ENCODE peak calls at places on chromosomes 12 and 14, in six cellular contexts. Z is stimulated activated CD4-positive, alpha-beta T cell treated with anti-CD3 and anti-CD28 coated beads, Interleukin-4, amount 100 ng/mL, for 24 hours; W is GM12891; P is naive B cell; C is uterus; I is stomach. S is an unnamed sample.

GRCh38 chr14:26281280-26281998 is 316.4 kb downstream of the NOVA1 start:
- DNase-seq in Z (no peak), W (no peak), P (no peak), C (no peak), I (no peak), S (no peak)

GRCh38 chr14:30805284-30805683 is 69.1 kb upstream of the COCH start:
- DNase-seq in Z (no peak), W (no peak), P (no peak), C (no peak), I (no peak), S (no peak)

GRCh38 chr12:47795121-47795813 is 22.2 kb downstream of the SLC48A1 start:
- DNase-seq in Z (no peak), W (no peak), P (no peak), C (no peak), I (no peak), S (no peak)

GRCh38 chr12:84619053-84619452 is 293.5 kb downstream of the SLC6A15 start:
- DNase-seq in Z (no peak), W (no peak), P (no peak), C (no peak), I (no peak), S (peak)

GRCh38 chr12:95815635-95816212 is 25.2 kb upstream of the NTN4 start:
- DNase-seq in Z (no peak), W (no peak), P (no peak), C (no peak), I (no peak), S (peak)

GRCh38 chr12:105920161-105920684 is 218.5 kb downstream of the NUAK1 start:
- DNase-seq in Z (no peak), W (no peak), P (no peak), C (peak), I (no peak), S (peak)

GRCh38 chr14:56490379-56490778 is 89.2 kb upstream of the TMEM260 start:
- DNase-seq in Z (no peak), W (no peak), P (peak), C (no peak), I (no peak), S (peak)

GRCh38 chr12:94969424-94969823 is 34.1 kb downstream of the NDUFA12 start:
- DNase-seq in Z (no peak), W (no peak), P (peak), C (no peak), I (no peak), S (no peak)

GRCh38 chr14:34030864-34031263 is 80.0 kb upstream of the EGLN3 start:
- DNase-seq in Z (no peak), W (no peak), P (no peak), C (peak), I (no peak), S (no peak)

GRCh38 chr14:76924363-76925151 is 98.3 kb downstream of the LRRC74A start:
- DNase-seq in Z (peak), W (no peak), P (no peak), C (no peak), I (no peak), S (no peak)

GRCh38 chr14:71212683-71213107 is 305.4 kb downstream of the PCNX1 start:
- DNase-seq in Z (no peak), W (no peak), P (no peak), C (no peak), I (no peak), S (no peak)

GRCh38 chr14:36256131-36256801 is 64.2 kb downstream of the MBIP start:
- DNase-seq in Z (no peak), W (no peak), P (no peak), C (no peak), I (peak), S (no peak)

GRCh38 chr12:3604750-3605638 is 114.0 kb downstream of the PRMT8 start:
- DNase-seq in Z (no peak), W (no peak), P (no peak), C (no peak), I (peak), S (peak)

GRCh38 chr12:6276936-6277615 is 33.4 kb upstream of the PLEKHG6 start:
- DNase-seq in Z (no peak), W (no peak), P (no peak), C (no peak), I (no peak), S (no peak)

GRCh38 chr12:3097836-3098235 is 20.7 kb downstream of the TSPAN9 start:
- DNase-seq in Z (no peak), W (no peak), P (no peak), C (no peak), I (no peak), S (no peak)

GRCh38 chr14:100454437-100454836 is 131.3 kb downstream of the SLC25A47 start:
- DNase-seq in Z (no peak), W (no peak), P (no peak), C (no peak), I (no peak), S (no peak)

GRCh38 chr14:74647834-74648361 is 35.9 kb upstream of the LTBP2 start:
- DNase-seq in Z (no peak), W (no peak), P (no peak), C (no peak), I (peak), S (peak)

GRCh38 chr14:24198845-24199524 is 3.7 kb upstream of the TM9SF1 start:
- DNase-seq in Z (no peak), W (no peak), P (no peak), C (no peak), I (no peak), S (no peak)

GRCh38 chr14:81208489-81208888 is 12.3 kb downstream of the GTF2A1 start:
- DNase-seq in Z (no peak), W (no peak), P (no peak), C (no peak), I (no peak), S (no peak)

GRCh38 chr12:27602516-27602915 is 78.5 kb downstream of the PPFIBP1 start:
- DNase-seq in Z (no peak), W (no peak), P (no peak), C (no peak), I (no peak), S (no peak)